ENCODE peak calls at places on chromosomes 13 and 19, in six cellular contexts. H is GM19239, F is mesenchymal stem cell, U is amniotic stem cell, B is HS-5, O is tibial nerve. N is an unnamed sample.

GRCh38 chr13:31200636-31200970 is 828 bp downstream of the B3GLCT start:
- DNase-seq in B (no peak), O (no peak), F (peak; percentile 56), H (no peak), U (no peak), N (no peak)

GRCh38 chr13:74210693-74211393 is 76.6 kb upstream of the KLF12 start:
- DNase-seq in F (peak; percentile 93), O (no peak), H (no peak), U (peak; percentile 60), B (peak; percentile 81), N (no peak)

GRCh38 chr19:10603873-10604459 is 16.9 kb upstream of the AP1M2 start:
- DNase-seq in B (no peak), O (no peak), H (no peak), F (peak; percentile 48), U (no peak), N (no peak)

GRCh38 chr13:73317140-73317539 is 258.3 kb downstream of the KLF5 start:
- DNase-seq in O (no peak), B (no peak), U (no peak), H (no peak), F (no peak), N (no peak)

GRCh38 chr19:15332311-15332996 is at the start of gene BRD4:
- DNase-seq in O (peak; percentile 51), B (no peak), F (peak; percentile 59), U (no peak), H (peak; percentile 88), N (no peak)

GRCh38 chr19:52007436-52007804 is 591 bp downstream of the ZNF615 start:
- DNase-seq in F (no peak), O (no peak), H (no peak), U (no peak), B (no peak), N (no peak)

GRCh38 chr19:19426799-19427198 is 21.3 kb downstream of the GATAD2A start:
- DNase-seq in B (no peak), O (no peak), H (no peak), F (no peak), U (no peak), N (no peak)

GRCh38 chr13:52599037-52599852 is 43.0 kb upstream of the HNRNPA1L2 start:
- DNase-seq in O (no peak), U (no peak), F (no peak), H (no peak), B (no peak), N (no peak)

GRCh38 chr19:5342573-5343201 is 2.1 kb upstream of the PTPRS start:
- DNase-seq in H (no peak), U (no peak), O (no peak), F (no peak), B (no peak), N (no peak)